ENCODE peak calls at places on chromosomes 1 and 21, in seven cellular contexts. N is ovary, G is SK-N-SH, V is GM12878, P is stomach, B is tibial nerve, E is sigmoid colon. J is an unnamed sample.

GRCh38 chr1:63807063-63807462 is 33.2 kb downstream of the ROR1 start:
- DNase-seq in N (no peak), G (no peak), V (no peak), P (no peak), B (no peak), E (no peak), J (no peak)

GRCh38 chr1:228810855-228811654 is 75.8 kb downstream of the RHOU start:
- DNase-seq in N (no peak), G (no peak), V (no peak), P (no peak), B (no peak), E (no peak), J (no peak)

GRCh38 chr1:1212780-1213152 is 1.2 kb downstream of the TNFRSF4 start:
- DNase-seq in N (peak; percentile 40), G (peak; percentile 43), V (no peak), P (peak; percentile 53), B (no peak), E (no peak), J (peak; percentile 78)

GRCh38 chr21:17370263-17370662 is 142.6 kb upstream of the CXADR start:
- DNase-seq in N (no peak), G (no peak), V (no peak), P (peak; percentile 65), B (no peak), E (no peak), J (no peak)

GRCh38 chr1:154546264-154547043 is 12.0 kb downstream of the UBE2Q1 start:
- DNase-seq in N (peak; percentile 50), G (peak; percentile 88), V (peak; percentile 13), P (peak; percentile 51), B (no peak), E (peak; percentile 75), J (peak; percentile 51)

GRCh38 chr1:151147132-151147503 is 687 bp upstream of the SEMA6C start:
- DNase-seq in N (no peak), G (no peak), V (no peak), P (no peak), B (no peak), E (no peak), J (no peak)

GRCh38 chr1:29669912-29670311 is 433.6 kb downstream of the PTPRU start:
- DNase-seq in N (no peak), G (no peak), V (no peak), P (no peak), B (no peak), E (no peak), J (no peak)

GRCh38 chr1:174258148-174258550 is 98.8 kb downstream of the RABGAP1L start:
- DNase-seq in N (no peak), G (peak; percentile 36), V (no peak), P (no peak), B (no peak), E (no peak), J (peak; percentile 33)

GRCh38 chr1:206419783-206420182 is 50.5 kb upstream of the IKBKE start:
- DNase-seq in N (no peak), G (no peak), V (no peak), P (no peak), B (no peak), E (no peak), J (no peak)

GRCh38 chr1:109969430-109969829 is 15.1 kb upstream of the AHCYL1 start:
- DNase-seq in N (no peak), G (no peak), V (no peak), P (no peak), B (no peak), E (no peak), J (no peak)

GRCh38 chr1:24779689-24780464 is 34.6 kb downstream of the CLIC4 start:
- DNase-seq in N (no peak), G (no peak), V (no peak), P (no peak), B (no peak), E (no peak), J (no peak)

GRCh38 chr1:58287894-58288623 is 258.5 kb downstream of the OMA1 start:
- DNase-seq in N (no peak), G (no peak), V (no peak), P (no peak), B (no peak), E (no peak), J (no peak)

GRCh38 chr1:178146456-178146855 is 52.6 kb downstream of the RASAL2 start:
- DNase-seq in N (no peak), G (no peak), V (no peak), P (no peak), B (no peak), E (no peak), J (no peak)

GRCh38 chr1:223276029-223276428 is 87.9 kb downstream of the SUSD4 start:
- DNase-seq in N (no peak), G (no peak), V (no peak), P (no peak), B (no peak), E (no peak), J (no peak)

GRCh38 chr1:76998582-76999189 is 131.4 kb downstream of the ST6GALNAC5 start:
- DNase-seq in N (no peak), G (no peak), V (no peak), P (no peak), B (no peak), E (no peak), J (no peak)

GRCh38 chr1:32729254-32730046 is 26.9 kb upstream of the SYNC start:
- DNase-seq in N (no peak), G (no peak), V (no peak), P (no peak), B (no peak), E (no peak), J (no peak)

GRCh38 chr1:44377925-44378784 is 23.1 kb upstream of the ERI3 start:
- DNase-seq in N (no peak), G (peak; percentile 43), V (no peak), P (peak; percentile 57), B (no peak), E (no peak), J (peak; percentile 24)

GRCh38 chr1:73593379-73593778 is 604.6 kb downstream of the LRRIQ3 start:
- DNase-seq in N (no peak), G (no peak), V (no peak), P (peak; percentile 50), B (no peak), E (no peak), J (peak; percentile 50)

DNA sequence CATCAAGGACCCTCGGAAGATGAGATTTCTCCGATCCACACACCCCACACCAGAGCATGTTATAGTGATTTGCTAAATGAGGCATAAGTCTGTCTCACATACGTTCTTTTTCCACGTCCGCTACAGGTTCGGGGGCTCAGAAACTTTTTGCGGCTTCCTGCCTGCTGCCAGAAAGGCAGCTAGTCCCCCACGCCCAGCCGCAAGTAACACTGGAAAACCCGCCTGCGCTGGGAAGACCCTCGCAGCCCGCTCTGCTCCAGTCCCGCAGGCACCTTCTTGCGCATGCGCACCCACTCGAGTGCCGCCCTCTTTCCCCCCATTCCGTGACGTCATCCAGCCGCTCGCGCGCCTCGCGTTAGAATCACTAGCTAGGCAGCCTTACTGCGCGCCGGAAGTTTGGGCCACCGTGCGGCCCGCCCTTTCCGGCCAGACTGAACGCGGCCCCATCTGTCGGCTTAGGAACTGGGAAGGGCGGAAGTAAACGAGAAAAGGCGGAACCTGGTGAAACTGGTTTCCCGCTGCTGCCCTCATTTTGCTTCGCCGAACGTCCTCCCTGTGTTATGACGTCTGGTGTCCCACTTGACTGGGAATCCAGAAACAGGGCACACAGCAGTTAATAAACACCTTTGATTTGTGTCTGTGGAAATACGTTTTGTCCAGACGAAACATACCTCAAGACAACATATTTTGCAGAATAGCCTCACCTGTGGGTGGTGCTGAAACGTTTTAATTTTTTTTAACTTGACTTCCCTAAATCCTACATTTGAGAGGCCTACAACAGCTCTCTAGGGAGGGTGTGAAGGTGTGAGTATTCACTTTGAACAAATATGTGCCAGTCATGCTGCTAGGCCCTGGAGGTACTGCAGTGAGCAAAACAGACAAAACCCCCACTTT is at the start of gene C1orf74:
- DNase-seq in N (peak; percentile 100), G (peak; percentile 97), V (peak; percentile 92), P (peak; percentile 99), B (peak; percentile 96), E (peak; percentile 99), J (peak; percentile 99)
- TF ChIP-seq EP300 in N (peak; percentile 29), G (no peak), V (no peak), P (no peak), B (peak; percentile 92), E (no peak), J (peak; percentile 7)

DNA sequence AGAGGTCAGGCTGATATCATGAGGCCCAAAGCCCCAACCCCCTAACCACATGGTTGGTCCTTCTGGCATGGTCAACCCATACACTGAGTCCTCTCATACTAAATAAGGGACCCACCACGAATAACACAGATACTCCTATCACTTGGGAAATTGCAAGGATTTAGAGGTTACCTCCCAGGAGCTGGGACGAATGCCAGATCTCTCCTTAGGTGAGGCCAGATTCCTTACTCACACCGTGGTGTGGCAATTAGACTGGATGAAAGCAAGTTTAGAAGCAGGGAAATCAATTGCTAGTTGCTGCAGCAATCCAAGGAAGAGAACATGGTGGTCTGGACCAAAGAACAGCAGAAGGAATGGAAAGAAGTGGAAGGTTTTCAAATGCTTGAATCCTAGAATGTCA is 60.1 kb downstream of the IER5 start:
- DNase-seq in N (no peak), G (no peak), V (no peak), P (no peak), B (no peak), E (peak; percentile 8), J (no peak)
- H3K36me3 ChIP-seq in N (no peaks in the 10 kb centered on the region), G (no peaks in the 10 kb centered on the region), V (no peaks in the 10 kb centered on the region), P (no peaks in the 10 kb centered on the region), B (no peaks in the 10 kb centered on the region), E (no peaks in the 10 kb centered on the region), J (no peaks in the 10 kb centered on the region)

GRCh38 chr1:5975133-5975880 is 16.9 kb downstream of the NPHP4 start:
- DNase-seq in N (peak; percentile 82), G (peak; percentile 84), V (no peak), P (peak; percentile 63), B (no peak), E (peak; percentile 34), J (peak; percentile 53)

GRCh38 chr1:5972198-5972520 is 20.1 kb downstream of the NPHP4 start:
- DNase-seq in N (no peak), G (no peak), V (no peak), P (no peak), B (no peak), E (peak; percentile 41), J (no peak)

GRCh38 chr1:5974631-5975030 is 17.6 kb downstream of the NPHP4 start:
- DNase-seq in N (no peak), G (no peak), V (no peak), P (no peak), B (no peak), E (peak; percentile 33), J (no peak)

GRCh38 chr1:5971471-5972197 is 20.6 kb downstream of the NPHP4 start:
- DNase-seq in N (no peak), G (no peak), V (no peak), P (no peak), B (no peak), E (peak; percentile 30), J (no peak)

DNA sequence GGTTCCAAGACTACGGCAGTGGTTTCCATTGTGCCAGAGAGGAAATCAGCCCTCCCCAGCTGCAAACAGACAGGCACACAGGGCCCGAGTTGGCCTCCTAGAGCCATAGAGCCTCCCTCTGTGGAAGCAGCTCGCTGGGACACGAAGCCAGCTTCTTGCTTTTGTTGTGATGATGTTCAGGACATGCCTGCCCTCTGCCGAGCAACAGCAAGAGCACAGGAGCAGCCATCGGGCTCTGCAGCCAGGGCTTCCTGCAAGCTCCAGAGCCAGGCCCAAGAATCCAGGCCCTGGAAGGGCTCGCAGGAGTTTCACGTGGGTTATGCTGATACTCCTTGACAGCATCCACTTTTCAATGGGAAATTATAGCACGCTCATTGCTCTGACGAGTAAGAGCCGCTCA is 18.5 kb downstream of the NPHP4 start:
- DNase-seq in N (no peak), G (no peak), V (no peak), P (no peak), B (no peak), E (peak; percentile 40), J (no peak)
- H3K27ac ChIP-seq in N (no peak overlapping the region), G (no peak overlapping the region), V (no peak overlapping the region), P (no peak overlapping the region), B (no peak overlapping the region), E (no peak overlapping the region), J (no peak overlapping the region)

GRCh38 chr1:93672477-93673158 is 9.0 kb downstream of the BCAR3 start:
- DNase-seq in N (peak; percentile 56), G (no peak), V (no peak), P (peak; percentile 41), B (no peak), E (peak; percentile 68), J (no peak)
- TF ChIP-seq EP300 in N (no peak), G (no peak), V (no peak), P (no peak), B (no peak), E (no peak), J (no peak)